ENCODE peak calls at places on chromosomes 6 and 20, in nine cellular contexts. K, Z, N, T, G, M, X, A and P are unnamed samples.
A peak's percentile ranks its signal among the peaks of the same experiment; 100 is the strongest.

GRCh38 chr6:168124921-168125320 is 45.9 kb upstream of the FRMD1 start:
- DNase-seq in K (no peak), Z (no peak), N (no peak), T (no peak), G (no peak), M (no peak), X (no peak), A (no peak), P (no peak)

GRCh38 chr20:42985628-42986027 is 204.1 kb downstream of the PTPRT start:
- DNase-seq in K (no peak), Z (no peak), N (no peak), T (no peak), G (no peak), M (no peak), X (no peak), A (no peak), P (no peak)

GRCh38 chr20:50590348-50590664 is 80.1 kb downstream of the PTPN1 start:
- DNase-seq in K (no peak), Z (no peak), N (no peak), T (no peak), G (no peak), M (no peak), X (no peak), A (no peak), P (no peak)

GRCh38 chr6:54031194-54031593 is 80.0 kb upstream of the MLIP start:
- DNase-seq in K (no peak), Z (peak; percentile 13), N (no peak), T (no peak), G (no peak), M (no peak), X (no peak), A (no peak), P (no peak)

GRCh38 chr6:123565529-123565928 is 71.2 kb downstream of the TRDN start:
- DNase-seq in K (no peak), Z (no peak), N (no peak), T (no peak), G (no peak), M (no peak), X (peak; percentile 27), A (no peak), P (no peak)

GRCh38 chr20:62392621-62393164 is 5.8 kb downstream of the RPS21 start:
- DNase-seq in K (no peak), Z (no peak), N (no peak), T (no peak), G (no peak), M (no peak), X (no peak), A (no peak), P (no peak)

GRCh38 chr6:14273196-14273595 is 155.6 kb downstream of the CD83 start:
- DNase-seq in K (no peak), Z (no peak), N (no peak), T (no peak), G (no peak), M (no peak), X (no peak), A (no peak), P (no peak)

GRCh38 chr6:139990287-139990686 is 615.8 kb upstream of the CITED2 start:
- DNase-seq in K (no peak), Z (no peak), N (no peak), T (no peak), G (peak; percentile 78), M (no peak), X (no peak), A (no peak), P (no peak)

GRCh38 chr6:88840806-88841539 is 122.4 kb downstream of the RNGTT start:
- DNase-seq in K (peak; percentile 42), Z (peak; percentile 4), N (peak; percentile 4), T (no peak), G (no peak), M (no peak), X (no peak), A (no peak), P (no peak)

GRCh38 chr6:80197474-80197873 is 91.0 kb downstream of the BCKDHB start:
- DNase-seq in K (peak; percentile 25), Z (peak; percentile 45), N (peak; percentile 42), T (no peak), G (peak; percentile 53), M (no peak), X (no peak), A (no peak), P (no peak)

GRCh38 chr20:62854121-62854520 is 7.5 kb downstream of the TCFL5 start:
- DNase-seq in K (no peak), Z (no peak), N (no peak), T (no peak), G (no peak), M (no peak), X (no peak), A (no peak), P (no peak)

GRCh38 chr6:97095466-97095865 is 170.9 kb downstream of the KLHL32 start:
- DNase-seq in K (no peak), Z (no peak), N (no peak), T (no peak), G (no peak), M (no peak), X (no peak), A (no peak), P (no peak)

GRCh38 chr6:140985679-140986275 is 1146.9 kb upstream of the GJE1 start:
- DNase-seq in K (peak; percentile 63), Z (no peak), N (no peak), T (no peak), G (no peak), M (no peak), X (no peak), A (no peak), P (no peak)

GRCh38 chr6:39493174-39493573 is 170.7 kb upstream of the KCNK16 start:
- DNase-seq in K (no peak), Z (peak; percentile 15), N (no peak), T (no peak), G (peak; percentile 56), M (no peak), X (no peak), A (no peak), P (no peak)

GRCh38 chr6:17945111-17945510 is 42.3 kb downstream of the KIF13A start:
- DNase-seq in K (no peak), Z (peak; percentile 44), N (no peak), T (no peak), G (no peak), M (no peak), X (no peak), A (no peak), P (no peak)

GRCh38 chr20:1299522-1299921 is 29.4 kb downstream of the SDCBP2 start:
- DNase-seq in K (no peak), Z (no peak), N (peak; percentile 22), T (no peak), G (no peak), M (no peak), X (peak; percentile 24), A (no peak), P (no peak)

GRCh38 chr6:106114492-106114891 is 28.4 kb downstream of the PRDM1 start:
- DNase-seq in K (no peak), Z (no peak), N (no peak), T (peak; percentile 94), G (no peak), M (peak; percentile 23), X (no peak), A (no peak), P (no peak)

GRCh38 chr6:110139052-110139451 is 40.4 kb downstream of the WASF1 start:
- DNase-seq in K (no peak), Z (no peak), N (no peak), T (no peak), G (no peak), M (no peak), X (no peak), A (no peak), P (no peak)

GRCh38 chr6:88141641-88142298 is 24.4 kb downstream of the CNR1 start:
- DNase-seq in K (no peak), Z (no peak), N (no peak), T (peak; percentile 88), G (no peak), M (no peak), X (no peak), A (no peak), P (no peak)

GRCh38 chr6:109793793-109794192 is 102.7 kb downstream of the FIG4 start:
- DNase-seq in K (peak; percentile 99), Z (peak; percentile 82), N (peak; percentile 34), T (no peak), G (peak; percentile 93), M (no peak), X (peak; percentile 67), A (no peak), P (peak; percentile 89)

GRCh38 chr6:36523451-36523850 is 23.8 kb downstream of the STK38 start:
- DNase-seq in K (no peak), Z (no peak), N (no peak), T (no peak), G (no peak), M (no peak), X (no peak), A (no peak), P (no peak)

GRCh38 chr6:14016432-14016831 is 91.7 kb downstream of the RNF182 start:
- DNase-seq in K (no peak), Z (no peak), N (no peak), T (no peak), G (no peak), M (no peak), X (no peak), A (no peak), P (no peak)

GRCh38 chr6:109139109-109139508 is 43.8 kb downstream of the CEP57L1 start:
- DNase-seq in K (peak; percentile 31), Z (peak; percentile 17), N (no peak), T (no peak), G (peak; percentile 72), M (no peak), X (no peak), A (no peak), P (no peak)

GRCh38 chr6:42338573-42339218 is 113.0 kb downstream of the TRERF1 start:
- DNase-seq in K (peak; percentile 98), Z (peak; percentile 88), N (peak; percentile 40), T (no peak), G (peak; percentile 94), M (no peak), X (no peak), A (no peak), P (peak; percentile 95)

GRCh38 chr6:23601811-23602340 is 524.1 kb upstream of the NRSN1 start:
- DNase-seq in K (no peak), Z (no peak), N (no peak), T (no peak), G (no peak), M (no peak), X (no peak), A (no peak), P (no peak)

GRCh38 chr6:74369556-74369993 is 673.6 kb downstream of the CD109 start:
- DNase-seq in K (peak; percentile 89), Z (peak; percentile 11), N (no peak), T (no peak), G (peak; percentile 80), M (no peak), X (no peak), A (no peak), P (peak; percentile 83)

GRCh38 chr6:75113446-75113845 is 92.4 kb downstream of the COL12A1 start:
- DNase-seq in K (peak; percentile 31), Z (no peak), N (no peak), T (no peak), G (peak; percentile 45), M (no peak), X (no peak), A (no peak), P (no peak)

GRCh38 chr20:54085910-54086309 is 15.5 kb upstream of the BCAS1 start:
- DNase-seq in K (no peak), Z (peak; percentile 33), N (no peak), T (no peak), G (no peak), M (no peak), X (no peak), A (no peak), P (no peak)

GRCh38 chr6:141593311-141593710 is 539.4 kb upstream of the GJE1 start:
- DNase-seq in K (no peak), Z (no peak), N (no peak), T (no peak), G (no peak), M (no peak), X (no peak), A (no peak), P (no peak)

GRCh38 chr20:36202891-36203338 is 33.4 kb upstream of the AAR2 start:
- DNase-seq in K (peak; percentile 37), Z (peak; percentile 93), N (peak; percentile 79), T (peak; percentile 65), G (peak; percentile 66), M (peak; percentile 77), X (peak; percentile 19), A (peak; percentile 78), P (no peak)

GRCh38 chr6:80438728-80439127 is 332.3 kb downstream of the BCKDHB start:
- DNase-seq in K (peak; percentile 77), Z (peak; percentile 73), N (peak; percentile 81), T (no peak), G (peak; percentile 66), M (no peak), X (no peak), A (no peak), P (peak; percentile 70)